ENCODE peak calls at places on chromosomes 11 and 22, in four cellular contexts. One of them, this sample, is unnamed.
A peak's percentile ranks its signal among the peaks of the same experiment; 100 is the strongest.

GRCh38 chr22:41022470-41023298 is 69.7 kb upstream of the EP300 start:
- DNase-seq in GM12864: peak; percentile 39
- DNase-seq in Panc1: peak; percentile 28
- DNase-seq in CD4-positive, alpha-beta memory T cell: peak; percentile 78
- DNase-seq in this sample: peak; percentile 79

GRCh38 chr11:72439455-72439854 is 5.1 kb upstream of the CLPB start:
- DNase-seq in GM12864: no peak
- DNase-seq in Panc1: no peak
- DNase-seq in CD4-positive, alpha-beta memory T cell: no peak
- DNase-seq in this sample: no peak

GRCh38 chr11:71566081-71566620 is 788 bp downstream of the KRTAP5-10 start:
- DNase-seq in Panc1: no peak
- DNase-seq in CD4-positive, alpha-beta memory T cell: no peak
- DNase-seq in GM12864: no peak
- DNase-seq in this sample: no peak

GRCh38 chr11:72783144-72783910 is 10.5 kb downstream of the STARD10 start:
- DNase-seq in GM12864: no peak
- DNase-seq in CD4-positive, alpha-beta memory T cell: no peak
- DNase-seq in Panc1: no peak
- DNase-seq in this sample: no peak

GRCh38 chr11:18012314-18012905 is 437 bp downstream of the SERGEF start:
- DNase-seq in Panc1: no peak
- DNase-seq in GM12864: no peak
- DNase-seq in CD4-positive, alpha-beta memory T cell: peak; percentile 36
- DNase-seq in this sample: peak; percentile 20

GRCh38 chr11:117625237-117625636 is 171.8 kb downstream of the DSCAML1 start:
- DNase-seq in Panc1: no peak
- DNase-seq in GM12864: no peak
- DNase-seq in CD4-positive, alpha-beta memory T cell: no peak
- DNase-seq in this sample: no peak

GRCh38 chr11:103648670-103649400 is 387.6 kb upstream of the DDI1 start:
- DNase-seq in Panc1: no peak
- DNase-seq in GM12864: no peak
- DNase-seq in CD4-positive, alpha-beta memory T cell: no peak
- DNase-seq in this sample: no peak

GRCh38 chr11:69948256-69949141 is 129.3 kb upstream of the FGF3 start:
- DNase-seq in CD4-positive, alpha-beta memory T cell: no peak
- DNase-seq in GM12864: no peak
- DNase-seq in Panc1: no peak
- DNase-seq in this sample: no peak

GRCh38 chr11:131447268-131447667 is 76.9 kb downstream of the NTM start:
- DNase-seq in GM12864: no peak
- DNase-seq in CD4-positive, alpha-beta memory T cell: no peak
- DNase-seq in Panc1: no peak
- DNase-seq in this sample: no peak

DNA sequence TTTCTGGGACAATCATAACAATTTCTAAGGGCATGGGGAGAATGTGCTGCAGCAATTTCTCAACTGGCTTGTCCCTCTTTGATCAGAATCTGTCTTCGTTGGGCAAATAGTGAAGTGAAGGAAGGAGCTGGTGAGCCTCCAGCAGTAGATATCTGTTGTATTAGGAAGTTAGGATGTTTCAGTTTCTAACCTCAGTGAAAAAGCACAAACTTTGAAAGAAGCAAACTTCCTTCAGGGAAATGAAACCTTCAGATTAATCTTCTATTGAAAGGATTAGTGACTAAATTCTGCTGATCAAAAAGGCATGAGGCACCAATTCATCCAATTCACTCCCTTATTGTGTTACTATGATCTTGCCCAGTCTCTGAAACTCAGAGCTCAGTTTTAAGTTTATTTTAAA is 24.3 kb downstream of the LMO2 start:
- DNase-seq in GM12864: no peak
- DNase-seq in Panc1: no peak
- DNase-seq in CD4-positive, alpha-beta memory T cell: no peak
- DNase-seq in this sample: no peak
- H3K4me3 ChIP-seq in GM12864: no peak overlapping the region
- H3K4me3 ChIP-seq in Panc1: no peak overlapping the region
- H3K4me3 ChIP-seq in CD4-positive, alpha-beta memory T cell: no peak overlapping the region
- H3K4me3 ChIP-seq in this sample: no peak overlapping the region

GRCh38 chr11:111177037-111177988 is 68.2 kb upstream of the POU2AF2 start:
- DNase-seq in CD4-positive, alpha-beta memory T cell: no peak
- DNase-seq in Panc1: no peak
- DNase-seq in GM12864: peak; percentile 39
- DNase-seq in this sample: no peak
- H3K4me3 ChIP-seq in CD4-positive, alpha-beta memory T cell: no peak overlapping the region
- H3K4me3 ChIP-seq in Panc1: no peak overlapping the region
- H3K4me3 ChIP-seq in GM12864: no peak overlapping the region
- H3K4me3 ChIP-seq in this sample: no peak overlapping the region

GRCh38 chr11:10930961-10931760 is 73.3 kb upstream of the ZBED5 start:
- DNase-seq in Panc1: no peak
- DNase-seq in GM12864: no peak
- DNase-seq in CD4-positive, alpha-beta memory T cell: peak; percentile 29
- DNase-seq in this sample: peak; percentile 38

GRCh38 chr11:10933455-10934292 is 75.8 kb upstream of the ZBED5 start:
- DNase-seq in GM12864: peak; percentile 46
- DNase-seq in Panc1: peak; percentile 96
- DNase-seq in CD4-positive, alpha-beta memory T cell: peak; percentile 74
- DNase-seq in this sample: peak; percentile 78

GRCh38 chr11:10930224-10930960 is 72.5 kb upstream of the ZBED5 start:
- DNase-seq in Panc1: no peak
- DNase-seq in CD4-positive, alpha-beta memory T cell: peak; percentile 26
- DNase-seq in GM12864: no peak
- DNase-seq in this sample: peak; percentile 24

GRCh38 chr11:10932976-10933375 is 75.1 kb upstream of the ZBED5 start:
- DNase-seq in GM12864: no peak
- DNase-seq in CD4-positive, alpha-beta memory T cell: no peak
- DNase-seq in Panc1: no peak
- DNase-seq in this sample: no peak

GRCh38 chr11:10931761-10932700 is 74.2 kb upstream of the ZBED5 start:
- DNase-seq in GM12864: no peak
- DNase-seq in Panc1: no peak
- DNase-seq in CD4-positive, alpha-beta memory T cell: no peak
- DNase-seq in this sample: no peak
- H3K4me3 ChIP-seq in GM12864: no peak overlapping the region
- H3K4me3 ChIP-seq in Panc1: peak overlapping the region; percentile 57
- H3K4me3 ChIP-seq in CD4-positive, alpha-beta memory T cell: no peak overlapping the region
- H3K4me3 ChIP-seq in this sample: peak overlapping the region; percentile 40

GRCh38 chr11:122157540-122158173 is 41.6 kb upstream of the BLID start:
- DNase-seq in GM12864: no peak
- DNase-seq in CD4-positive, alpha-beta memory T cell: no peak
- DNase-seq in Panc1: no peak
- DNase-seq in this sample: no peak
- H3K4me3 ChIP-seq in GM12864: no peak overlapping the region
- H3K4me3 ChIP-seq in CD4-positive, alpha-beta memory T cell: no peak overlapping the region
- H3K4me3 ChIP-seq in Panc1: peak overlapping the region; percentile 44
- H3K4me3 ChIP-seq in this sample: no peak overlapping the region

GRCh38 chr22:50697667-50698506 is 25.3 kb downstream of the SHANK3 start:
- DNase-seq in CD4-positive, alpha-beta memory T cell: no peak
- DNase-seq in GM12864: no peak
- DNase-seq in Panc1: no peak
- DNase-seq in this sample: no peak

GRCh38 chr22:50696799-50697561 is 24.4 kb downstream of the SHANK3 start:
- DNase-seq in CD4-positive, alpha-beta memory T cell: no peak
- DNase-seq in GM12864: no peak
- DNase-seq in Panc1: no peak
- DNase-seq in this sample: no peak

GRCh38 chr22:50699754-50700386 is 27.2 kb downstream of the SHANK3 start:
- DNase-seq in CD4-positive, alpha-beta memory T cell: no peak
- DNase-seq in Panc1: no peak
- DNase-seq in GM12864: no peak
- DNase-seq in this sample: no peak

GRCh38 chr22:50699001-50699753 is 26.6 kb downstream of the SHANK3 start:
- DNase-seq in Panc1: no peak
- DNase-seq in GM12864: no peak
- DNase-seq in CD4-positive, alpha-beta memory T cell: no peak
- DNase-seq in this sample: no peak

DNA sequence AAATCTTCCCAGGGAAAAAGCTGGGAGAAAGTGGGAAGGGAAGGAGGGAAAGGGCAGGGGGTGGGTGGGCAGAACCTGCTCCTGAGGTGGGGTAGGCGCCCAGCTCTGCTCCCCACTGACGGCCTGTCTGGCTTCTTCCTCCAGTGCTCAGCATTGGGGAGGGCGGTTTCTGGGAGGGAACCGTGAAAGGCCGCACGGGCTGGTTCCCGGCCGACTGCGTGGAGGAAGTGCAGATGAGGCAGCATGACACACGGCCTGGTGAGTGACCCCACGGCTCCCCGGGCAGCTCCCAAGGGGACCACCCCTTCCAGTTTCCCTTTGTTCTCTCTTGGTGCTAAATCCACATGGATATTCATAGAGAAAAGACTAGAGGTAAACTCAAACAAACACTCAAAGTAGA is 25.9 kb downstream of the SHANK3 start:
- DNase-seq in CD4-positive, alpha-beta memory T cell: no peak
- DNase-seq in Panc1: no peak
- DNase-seq in GM12864: no peak
- DNase-seq in this sample: no peak
- H3K4me3 ChIP-seq in CD4-positive, alpha-beta memory T cell: no peak overlapping the region
- H3K4me3 ChIP-seq in Panc1: no peak overlapping the region
- H3K4me3 ChIP-seq in GM12864: no peak overlapping the region
- H3K4me3 ChIP-seq in this sample: no peak overlapping the region

GRCh38 chr22:46078241-46079092 is 71.9 kb upstream of the PPARA start:
- DNase-seq in GM12864: no peak
- DNase-seq in CD4-positive, alpha-beta memory T cell: no peak
- DNase-seq in Panc1: no peak
- DNase-seq in this sample: no peak

GRCh38 chr22:46079861-46080821 is 70.2 kb upstream of the PPARA start:
- DNase-seq in Panc1: no peak
- DNase-seq in CD4-positive, alpha-beta memory T cell: no peak
- DNase-seq in GM12864: no peak
- DNase-seq in this sample: no peak

GRCh38 chr22:46077669-46078099 is 72.6 kb upstream of the PPARA start:
- DNase-seq in GM12864: no peak
- DNase-seq in CD4-positive, alpha-beta memory T cell: no peak
- DNase-seq in Panc1: no peak
- DNase-seq in this sample: no peak

GRCh38 chr22:46081036-46081830 is 69.1 kb upstream of the PPARA start:
- DNase-seq in CD4-positive, alpha-beta memory T cell: no peak
- DNase-seq in GM12864: no peak
- DNase-seq in Panc1: no peak
- DNase-seq in this sample: no peak

GRCh38 chr22:46079093-46079860 is 71.0 kb upstream of the PPARA start:
- DNase-seq in CD4-positive, alpha-beta memory T cell: no peak
- DNase-seq in GM12864: no peak
- DNase-seq in Panc1: no peak
- DNase-seq in this sample: no peak
- H3K4me3 ChIP-seq in CD4-positive, alpha-beta memory T cell: no peak overlapping the region
- H3K4me3 ChIP-seq in GM12864: no peak overlapping the region
- H3K4me3 ChIP-seq in Panc1: peak overlapping the region; percentile 90
- H3K4me3 ChIP-seq in this sample: no peak overlapping the region

This sample was measured in naive thymus-derived CD4-positive, alpha-beta T cell.